ENCODE peak calls at places on chromosomes 12 and 14, in four cellular contexts. One of them, this sample, is unnamed. For H3K9me3, the result is how much of the 10 kb centered on the place peaks cover.

GRCh38 chr14:20836668-20837338 is 34.2 kb upstream of the RNASE1 start:
- DNase-seq in sigmoid colon: no peak
- DNase-seq in upper lobe of left lung: no peak
- DNase-seq in transverse colon: no peak
- DNase-seq in this sample: peak

GRCh38 chr12:131378861-131379665 is 331.8 kb upstream of the SFSWAP start:
- DNase-seq in sigmoid colon: no peak
- DNase-seq in upper lobe of left lung: no peak
- DNase-seq in transverse colon: no peak
- DNase-seq in this sample: no peak

GRCh38 chr12:89461190-89461589 is 63.4 kb downstream of the GALNT4 start:
- DNase-seq in sigmoid colon: no peak
- DNase-seq in upper lobe of left lung: no peak
- DNase-seq in transverse colon: no peak
- DNase-seq in this sample: no peak

GRCh38 chr12:91098942-91099341 is 12.4 kb downstream of the LUM start:
- DNase-seq in sigmoid colon: peak
- DNase-seq in upper lobe of left lung: no peak
- DNase-seq in transverse colon: no peak
- DNase-seq in this sample: no peak

GRCh38 chr12:39605501-39605900 is 14.1 kb downstream of the ABCD2 start:
- DNase-seq in sigmoid colon: no peak
- DNase-seq in upper lobe of left lung: no peak
- DNase-seq in transverse colon: no peak
- DNase-seq in this sample: no peak

GRCh38 chr12:24487606-24488005 is 461.3 kb downstream of the BCAT1 start:
- DNase-seq in sigmoid colon: no peak
- DNase-seq in upper lobe of left lung: no peak
- DNase-seq in transverse colon: no peak
- DNase-seq in this sample: no peak

GRCh38 chr12:89863332-89863938 is 154.8 kb upstream of the ATP2B1 start:
- DNase-seq in sigmoid colon: no peak
- DNase-seq in upper lobe of left lung: no peak
- DNase-seq in transverse colon: no peak
- DNase-seq in this sample: no peak

GRCh38 chr12:4118017-4118510 is 155.5 kb upstream of the CCND2 start:
- DNase-seq in sigmoid colon: peak
- DNase-seq in upper lobe of left lung: peak
- DNase-seq in transverse colon: peak
- DNase-seq in this sample: no peak

GRCh38 chr12:105214670-105215375 is 21.2 kb downstream of the APPL2 start:
- DNase-seq in sigmoid colon: no peak
- DNase-seq in upper lobe of left lung: no peak
- DNase-seq in transverse colon: peak
- DNase-seq in this sample: peak

GRCh38 chr12:78034025-78034424 is 203.3 kb downstream of the NAV3 start:
- DNase-seq in sigmoid colon: peak
- DNase-seq in upper lobe of left lung: no peak
- DNase-seq in transverse colon: no peak
- DNase-seq in this sample: no peak

GRCh38 chr12:25708661-25709060 is 155.6 kb upstream of the LMNTD1 start:
- DNase-seq in sigmoid colon: no peak
- DNase-seq in upper lobe of left lung: no peak
- DNase-seq in transverse colon: no peak
- DNase-seq in this sample: no peak

GRCh38 chr12:389138-390096 is at the start of gene KDM5A:
- DNase-seq in sigmoid colon: peak
- DNase-seq in upper lobe of left lung: peak
- DNase-seq in transverse colon: peak
- DNase-seq in this sample: peak

GRCh38 chr14:95503365-95504134 is 12.9 kb downstream of the SYNE3 start:
- DNase-seq in sigmoid colon: no peak
- DNase-seq in upper lobe of left lung: no peak
- DNase-seq in transverse colon: no peak
- DNase-seq in this sample: no peak

GRCh38 chr12:57110189-57111045 is 745 bp downstream of the STAT6 start:
- DNase-seq in sigmoid colon: peak
- DNase-seq in upper lobe of left lung: peak
- DNase-seq in transverse colon: peak
- DNase-seq in this sample: peak

GRCh38 chr12:3679831-3680230 is 73.1 kb downstream of the CRACR2A start:
- DNase-seq in sigmoid colon: no peak
- DNase-seq in upper lobe of left lung: no peak
- DNase-seq in transverse colon: no peak
- DNase-seq in this sample: no peak

GRCh38 chr12:49842519-49843352 is at the start of gene BCDIN3D:
- DNase-seq in sigmoid colon: peak
- DNase-seq in upper lobe of left lung: peak
- DNase-seq in transverse colon: peak
- DNase-seq in this sample: peak

GRCh38 chr12:49825971-49826421 is 2.2 kb downstream of the NCKAP5L start:
- DNase-seq in sigmoid colon: no peak
- DNase-seq in upper lobe of left lung: no peak
- DNase-seq in transverse colon: no peak
- DNase-seq in this sample: no peak

GRCh38 chr12:24960222-24960855 is 11.4 kb upstream of the BCAT1 start:
- DNase-seq in sigmoid colon: no peak
- DNase-seq in upper lobe of left lung: no peak
- DNase-seq in transverse colon: peak
- DNase-seq in this sample: no peak

GRCh38 chr14:101359221-101360044 is 201.9 kb upstream of the DIO3 start:
- DNase-seq in sigmoid colon: peak
- DNase-seq in upper lobe of left lung: no peak
- DNase-seq in transverse colon: peak
- DNase-seq in this sample: peak

GRCh38 chr12:110249105-110249504 is 31.9 kb upstream of the ATP2A2 start:
- DNase-seq in sigmoid colon: no peak
- DNase-seq in upper lobe of left lung: no peak
- DNase-seq in transverse colon: no peak
- DNase-seq in this sample: no peak

GRCh38 chr14:74510955-74511354 is 17.4 kb downstream of the ISCA2 start:
- DNase-seq in sigmoid colon: peak
- DNase-seq in upper lobe of left lung: no peak
- DNase-seq in transverse colon: no peak
- DNase-seq in this sample: no peak

GRCh38 chr14:49870908-49871307 is 18.3 kb upstream of the NEMF start:
- DNase-seq in sigmoid colon: no peak
- DNase-seq in upper lobe of left lung: no peak
- DNase-seq in transverse colon: no peak
- DNase-seq in this sample: no peak

GRCh38 chr12:2401040-2401439 is 348.3 kb downstream of the CACNA1C start:
- DNase-seq in sigmoid colon: no peak
- DNase-seq in upper lobe of left lung: no peak
- DNase-seq in transverse colon: no peak
- DNase-seq in this sample: no peak

GRCh38 chr14:105286759-105287144 is 14.0 kb downstream of the BRF1 start:
- DNase-seq in sigmoid colon: no peak
- DNase-seq in upper lobe of left lung: no peak
- DNase-seq in transverse colon: no peak
- DNase-seq in this sample: no peak

GRCh38 chr12:4725057-4725456 is 4.9 kb downstream of the GALNT8 start:
- DNase-seq in sigmoid colon: no peak
- DNase-seq in upper lobe of left lung: no peak
- DNase-seq in transverse colon: no peak
- DNase-seq in this sample: no peak

GRCh38 chr12:83807906-83808305 is 1104.7 kb downstream of the SLC6A15 start:
- DNase-seq in sigmoid colon: no peak
- DNase-seq in upper lobe of left lung: no peak
- DNase-seq in transverse colon: no peak
- DNase-seq in this sample: no peak

GRCh38 chr14:96166475-96167223 is 38.0 kb upstream of the BDKRB2 start:
- DNase-seq in sigmoid colon: peak
- DNase-seq in upper lobe of left lung: no peak
- DNase-seq in transverse colon: no peak
- DNase-seq in this sample: no peak

GRCh38 chr12:104353012-104353981 is 49.8 kb downstream of the EID3 start:
- DNase-seq in sigmoid colon: no peak
- DNase-seq in upper lobe of left lung: no peak
- DNase-seq in transverse colon: no peak
- DNase-seq in this sample: no peak

GRCh38 chr14:97426776-97427175 is 629.6 kb downstream of the VRK1 start:
- DNase-seq in sigmoid colon: no peak
- DNase-seq in upper lobe of left lung: no peak
- DNase-seq in transverse colon: no peak
- DNase-seq in this sample: no peak

GRCh38 chr12:64992641-64993040 is 128.5 kb downstream of the WIF1 start:
- DNase-seq in sigmoid colon: no peak
- DNase-seq in upper lobe of left lung: no peak
- DNase-seq in transverse colon: no peak
- DNase-seq in this sample: no peak
- TF ChIP-seq POLR2AphosphoS5 in sigmoid colon: no peak
- TF ChIP-seq POLR2AphosphoS5 in upper lobe of left lung: no peak
- TF ChIP-seq POLR2AphosphoS5 in transverse colon: no peak
- TF ChIP-seq POLR2AphosphoS5 in this sample: no peak

DNA sequence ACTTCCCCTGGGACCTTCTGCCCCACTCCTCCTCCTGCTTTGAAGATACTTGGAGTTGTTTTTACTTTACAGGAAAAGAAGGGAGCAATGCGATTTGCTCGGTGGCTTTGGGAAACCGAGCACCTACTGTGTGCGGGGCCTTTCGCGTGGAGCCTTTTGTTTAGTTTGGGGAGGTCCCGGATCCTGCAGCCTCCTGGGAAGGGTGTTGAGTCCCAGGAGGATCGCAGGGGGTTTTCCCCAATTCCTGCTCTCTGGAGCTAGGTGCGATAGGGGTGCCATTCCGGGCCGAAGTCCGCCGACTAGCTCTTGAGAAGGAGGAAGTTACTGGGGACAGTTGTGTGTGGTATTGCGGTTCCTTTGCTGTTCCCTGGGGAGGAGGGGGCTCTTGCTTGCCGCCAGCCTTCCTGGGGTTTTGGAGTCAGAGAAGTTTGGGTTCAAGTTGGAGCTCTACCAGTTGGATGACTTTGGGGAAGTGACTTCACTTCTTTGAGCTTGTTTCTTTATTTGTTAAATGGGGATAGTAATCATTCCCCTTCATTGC is 1.1 kb downstream of the BRI3BP start:
- DNase-seq in sigmoid colon: no peak
- DNase-seq in upper lobe of left lung: peak
- DNase-seq in transverse colon: peak
- DNase-seq in this sample: no peak
- TF ChIP-seq POLR2A in sigmoid colon: no peak
- TF ChIP-seq POLR2A in upper lobe of left lung: no peak
- TF ChIP-seq POLR2A in transverse colon: no peak
- TF ChIP-seq POLR2A in this sample: no peak

GRCh38 chr12:63779498-63780481 is at the start of gene RXYLT1:
- DNase-seq in sigmoid colon: peak
- DNase-seq in upper lobe of left lung: peak
- DNase-seq in transverse colon: peak
- DNase-seq in this sample: peak
- H3K9me3 ChIP-seq in sigmoid colon: under half
- H3K9me3 ChIP-seq in upper lobe of left lung: under half
- H3K9me3 ChIP-seq in transverse colon: under half
- H3K9me3 ChIP-seq in this sample: under half

DNA sequence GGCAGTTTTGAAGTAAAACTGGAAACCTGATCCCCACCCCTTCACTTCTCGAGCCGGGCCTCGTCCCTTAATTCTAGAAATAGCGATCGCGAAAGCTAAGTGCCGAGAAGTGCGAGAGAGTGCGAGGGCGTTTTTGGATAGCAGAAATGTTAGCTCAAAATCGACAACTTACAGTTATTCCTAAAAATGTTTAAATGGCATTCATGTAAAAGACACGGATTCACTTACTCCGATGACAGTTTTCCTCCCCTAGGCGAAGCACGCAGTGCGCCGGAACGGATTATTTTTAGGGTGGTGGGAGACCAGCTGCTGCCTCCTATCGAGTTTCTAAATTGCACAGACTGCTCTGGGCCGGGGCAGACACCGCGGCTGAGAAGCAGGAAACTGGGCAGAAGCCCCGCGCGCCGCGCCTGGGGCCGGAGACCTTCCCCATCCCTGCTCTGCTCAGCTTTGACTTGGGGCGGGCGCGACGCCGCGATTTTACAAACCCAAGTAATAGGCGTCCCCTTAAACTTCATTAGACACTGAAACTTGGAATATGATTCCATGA is at the start of gene ABCC9:
- DNase-seq in sigmoid colon: peak
- DNase-seq in upper lobe of left lung: peak
- DNase-seq in transverse colon: peak
- DNase-seq in this sample: peak
- TF ChIP-seq POLR2AphosphoS5 in sigmoid colon: peak
- TF ChIP-seq POLR2AphosphoS5 in upper lobe of left lung: no peak
- TF ChIP-seq POLR2AphosphoS5 in transverse colon: no peak
- TF ChIP-seq POLR2AphosphoS5 in this sample: no peak

GRCh38 chr12:64611430-64612286 is 1.4 kb downstream of the RASSF3 start:
- DNase-seq in sigmoid colon: peak
- DNase-seq in upper lobe of left lung: peak
- DNase-seq in transverse colon: peak
- DNase-seq in this sample: peak

GRCh38 chr12:64608901-64609542 is 1.3 kb upstream of the RASSF3 start:
- DNase-seq in sigmoid colon: no peak
- DNase-seq in upper lobe of left lung: peak
- DNase-seq in transverse colon: peak
- DNase-seq in this sample: peak

GRCh38 chr12:64610092-64610659 is at the start of gene RASSF3:
- DNase-seq in sigmoid colon: peak
- DNase-seq in upper lobe of left lung: peak
- DNase-seq in transverse colon: peak
- DNase-seq in this sample: peak

GRCh38 chr12:64609543-64610091 is 678 bp upstream of the RASSF3 start:
- DNase-seq in sigmoid colon: no peak
- DNase-seq in upper lobe of left lung: no peak
- DNase-seq in transverse colon: no peak
- DNase-seq in this sample: no peak

DNA sequence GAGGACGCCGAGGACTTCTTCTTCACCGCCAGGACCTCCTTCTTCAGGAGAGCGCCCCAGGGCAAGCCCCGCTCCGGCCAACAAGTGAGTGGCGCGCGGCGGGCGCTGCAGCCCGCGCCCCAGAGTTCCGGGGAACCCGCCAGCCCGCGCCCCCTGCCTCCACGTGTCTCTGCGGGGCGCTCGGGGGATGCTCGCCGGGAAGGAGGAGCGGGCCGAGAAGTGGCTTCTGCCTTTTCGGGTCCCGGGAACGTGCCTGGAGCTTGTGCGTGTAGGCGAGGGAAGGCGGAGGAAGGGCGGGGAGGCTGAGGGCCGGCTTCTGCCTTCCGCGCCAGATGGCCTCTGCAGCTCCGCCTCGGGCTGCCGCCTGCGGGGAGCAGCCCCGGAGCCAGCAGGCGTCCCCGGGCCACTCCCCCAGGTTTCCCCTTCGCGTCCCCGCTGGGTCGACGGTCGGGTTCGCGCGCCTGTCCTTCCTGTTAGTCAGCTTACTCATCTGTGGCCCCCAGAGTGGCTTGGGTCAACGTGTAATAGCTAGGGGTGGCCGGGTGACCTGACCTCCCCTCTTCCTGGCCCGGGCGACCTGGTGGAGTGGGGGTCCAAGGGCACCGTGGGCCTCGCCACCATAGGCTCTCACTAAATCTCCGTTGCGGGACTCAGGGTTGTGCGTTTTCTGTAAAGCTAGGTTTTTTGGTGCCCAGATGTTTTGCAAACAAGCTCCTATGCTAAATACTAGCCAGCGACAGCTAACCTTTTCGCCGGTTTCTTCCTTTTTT is 550 bp downstream of the RASSF3 start:
- DNase-seq in sigmoid colon: peak
- DNase-seq in upper lobe of left lung: peak
- DNase-seq in transverse colon: peak
- DNase-seq in this sample: peak
- TF ChIP-seq POLR2A in sigmoid colon: no peak
- TF ChIP-seq POLR2A in upper lobe of left lung: no peak
- TF ChIP-seq POLR2A in transverse colon: peak
- TF ChIP-seq POLR2A in this sample: no peak

GRCh38 chr12:10234562-10234961 is 21.9 kb downstream of the GABARAPL1 start:
- DNase-seq in sigmoid colon: no peak
- DNase-seq in upper lobe of left lung: no peak
- DNase-seq in transverse colon: no peak
- DNase-seq in this sample: no peak
- H3K9me3 ChIP-seq in sigmoid colon: under half
- H3K9me3 ChIP-seq in upper lobe of left lung: under half
- H3K9me3 ChIP-seq in transverse colon: under half
- H3K9me3 ChIP-seq in this sample: under half